ENCODE peak calls at places on chromosomes 11 and 22, in five cellular contexts. K is BE2C, F is NCI-H1417, X is GM23338, J is brain pericyte. W is an unnamed sample.

GRCh38 chr11:9760180-9760550 is 96.3 kb downstream of the SWAP70 start:
- DNase-seq in K (no peak), F (no peak), X (no peak), J (no peak), W (no peak)

GRCh38 chr22:30920407-30920806 is 48.2 kb downstream of the MORC2 start:
- DNase-seq in K (peak), F (peak), X (peak), J (no peak), W (peak)

GRCh38 chr11:71432761-71433647 is 15.2 kb downstream of the DHCR7 start:
- DNase-seq in K (no peak), F (no peak), X (no peak), J (no peak), W (no peak)

GRCh38 chr11:58921778-58922390 is 17.4 kb upstream of the GLYATL1 start:
- DNase-seq in K (no peak), F (peak), X (no peak), J (no peak), W (no peak)

GRCh38 chr11:28677719-28678118 is 569.5 kb downstream of the METTL15 start:
- DNase-seq in K (no peak), F (no peak), X (no peak), J (no peak), W (no peak)

GRCh38 chr22:26785942-26786341 is 128.6 kb downstream of the MIAT start:
- DNase-seq in K (no peak), F (no peak), X (no peak), J (no peak), W (no peak)

GRCh38 chr11:36019722-36020121 is 75.9 kb downstream of the LDLRAD3 start:
- DNase-seq in K (peak), F (no peak), X (no peak), J (no peak), W (no peak)

GRCh38 chr11:118691926-118692830 is 12.7 kb upstream of the TREH start:
- DNase-seq in K (no peak), F (no peak), X (no peak), J (no peak), W (no peak)

GRCh38 chr11:100630898-100631297 is 56.2 kb upstream of the ARHGAP42 start:
- DNase-seq in K (no peak), F (no peak), X (no peak), J (no peak), W (no peak)

GRCh38 chr11:1205121-1205986 is 17.5 kb upstream of the MUC5B start:
- DNase-seq in K (no peak), F (no peak), X (no peak), J (no peak), W (peak)

GRCh38 chr11:69005631-69006368 is 7.2 kb downstream of the MRGPRF start:
- DNase-seq in K (no peak), F (no peak), X (no peak), J (no peak), W (no peak)

GRCh38 chr11:11400635-11401232 is 47.7 kb upstream of the CSNK2A3 start:
- DNase-seq in K (peak), F (no peak), X (peak), J (no peak), W (peak)

GRCh38 chr11:10917802-10918201 is 59.9 kb upstream of the ZBED5 start:
- DNase-seq in K (no peak), F (no peak), X (no peak), J (no peak), W (no peak)

GRCh38 chr22:21651521-21652009 is 9.5 kb downstream of the SDF2L1 start:
- DNase-seq in K (no peak), F (no peak), X (no peak), J (no peak), W (peak)

GRCh38 chr11:17230867-17231851 is 23.4 kb upstream of the PIK3C2A start:
- DNase-seq in K (no peak), F (no peak), X (no peak), J (no peak), W (no peak)

GRCh38 chr11:2586793-2587131 is 113.0 kb downstream of the KCNQ1OT1 start:
- DNase-seq in K (no peak), F (no peak), X (no peak), J (no peak), W (no peak)

GRCh38 chr11:70796601-70797000 is 398.3 kb downstream of the CTTN start:
- DNase-seq in K (no peak), F (no peak), X (peak), J (no peak), W (no peak)

GRCh38 chr11:28343304-28344233 is 235.4 kb downstream of the METTL15 start:
- DNase-seq in K (no peak), F (no peak), X (peak), J (peak), W (peak)

GRCh38 chr22:30196141-30196866 is 50.3 kb downstream of the LIF start:
- DNase-seq in K (no peak), F (peak), X (peak), J (peak), W (peak)

GRCh38 chr11:26992031-26992541 is 1.8 kb upstream of the FIBIN start:
- DNase-seq in K (no peak), F (no peak), X (no peak), J (no peak), W (no peak)

GRCh38 chr11:113591122-113591521 is 115.0 kb downstream of the TMPRSS5 start:
- DNase-seq in K (peak), F (peak), X (no peak), J (no peak), W (no peak)

GRCh38 chr11:10379871-10380568 is 75.0 kb upstream of the AMPD3 start:
- DNase-seq in K (no peak), F (no peak), X (no peak), J (no peak), W (no peak)

GRCh38 chr11:31815743-31816466 is 4.8 kb upstream of the PAX6 start:
- DNase-seq in K (no peak), F (peak), X (no peak), J (no peak), W (no peak)

GRCh38 chr11:45444796-45445195 is 158.7 kb upstream of the SYT13 start:
- DNase-seq in K (no peak), F (no peak), X (no peak), J (no peak), W (no peak)

GRCh38 chr22:33710326-33710725 is 209.9 kb downstream of the LARGE1 start:
- DNase-seq in K (no peak), F (no peak), X (no peak), J (no peak), W (no peak)

GRCh38 chr22:27828214-27828587 is 26.6 kb upstream of the MN1 start:
- DNase-seq in K (no peak), F (no peak), X (no peak), J (no peak), W (no peak)

GRCh38 chr22:32000171-32000570 is 42.9 kb upstream of the SLC5A1 start:
- DNase-seq in K (no peak), F (no peak), X (no peak), J (no peak), W (no peak)

GRCh38 chr11:75532200-75532972 is 6.6 kb upstream of the GDPD5 start:
- DNase-seq in K (peak), F (peak), X (peak), J (no peak), W (peak)

GRCh38 chr11:123238297-123238696 is 43.2 kb upstream of the CLMP start:
- DNase-seq in K (no peak), F (no peak), X (no peak), J (no peak), W (no peak)

GRCh38 chr11:27391336-27392015 is 28.5 kb upstream of the CCDC34 start:
- DNase-seq in K (no peak), F (no peak), X (no peak), J (no peak), W (no peak)

GRCh38 chr22:19760652-19761002 is at the start of gene TBX1:
- DNase-seq in K (no peak), F (no peak), X (no peak), J (no peak), W (no peak)

GRCh38 chr11:76560219-76560618 is 110.3 kb downstream of the LRRC32 start:
- DNase-seq in K (no peak), F (no peak), X (no peak), J (no peak), W (no peak)

GRCh38 chr11:75313457-75314272 is 37.8 kb downstream of the ARRB1 start:
- DNase-seq in K (no peak), F (no peak), X (no peak), J (no peak), W (no peak)

GRCh38 chr22:23692598-23693291 is 1.9 kb downstream of the RGL4 start:
- DNase-seq in K (no peak), F (no peak), X (peak), J (no peak), W (peak)

GRCh38 chr11:102685769-102686168 is 19.8 kb downstream of the MMP27 start:
- DNase-seq in K (no peak), F (no peak), X (no peak), J (no peak), W (no peak)

GRCh38 chr11:7348432-7349298 is 97.0 kb downstream of the SYT9 start:
- DNase-seq in K (peak), F (peak), X (peak), J (no peak), W (peak)

GRCh38 chr11:47109051-47109791 is 67.5 kb downstream of the ARFGAP2 start:
- DNase-seq in K (no peak), F (no peak), X (no peak), J (no peak), W (no peak)

GRCh38 chr11:123601136-123601535 is 53.3 kb downstream of the SCN3B start:
- DNase-seq in K (no peak), F (no peak), X (no peak), J (no peak), W (no peak)

GRCh38 chr11:117279711-117280376 is 11.3 kb upstream of the BACE1-AS start:
- DNase-seq in K (no peak), F (no peak), X (no peak), J (no peak), W (no peak)

GRCh38 chr11:28773606-28774005 is 665.4 kb downstream of the METTL15 start:
- DNase-seq in K (no peak), F (no peak), X (peak), J (no peak), W (no peak)